ENCODE peak calls at places on chromosomes 1 and 21, in seven cellular contexts. One of them, this sample, is unnamed.

GRCh38 chr1:180199018-180199417 is 31.0 kb upstream of the LHX4 start:
- DNase-seq in LoVo: no peak
- DNase-seq in GM04504: no peak
- DNase-seq in bronchial epithelial cell: no peak
- DNase-seq in nephron progenitor cell: no peak
- DNase-seq in anterior cingulate cortex: no peak
- DNase-seq in caudate nucleus: no peak
- DNase-seq in this sample: no peak

GRCh38 chr1:71081697-71082080 is 854 bp upstream of the ZRANB2 start:
- DNase-seq in LoVo: no peak
- DNase-seq in GM04504: no peak
- DNase-seq in bronchial epithelial cell: no peak
- DNase-seq in nephron progenitor cell: peak
- DNase-seq in anterior cingulate cortex: no peak
- DNase-seq in caudate nucleus: no peak
- DNase-seq in this sample: no peak

GRCh38 chr1:61491497-61491896 is 233.4 kb downstream of the TM2D1 start:
- DNase-seq in LoVo: no peak
- DNase-seq in GM04504: no peak
- DNase-seq in bronchial epithelial cell: no peak
- DNase-seq in nephron progenitor cell: no peak
- DNase-seq in anterior cingulate cortex: no peak
- DNase-seq in caudate nucleus: no peak
- DNase-seq in this sample: no peak

GRCh38 chr21:36756527-36756926 is 57.6 kb downstream of the SIM2 start:
- DNase-seq in LoVo: no peak
- DNase-seq in GM04504: no peak
- DNase-seq in bronchial epithelial cell: peak
- DNase-seq in nephron progenitor cell: no peak
- DNase-seq in anterior cingulate cortex: no peak
- DNase-seq in caudate nucleus: no peak
- DNase-seq in this sample: no peak

GRCh38 chr1:65208577-65208976 is 60.6 kb downstream of the AK4 start:
- DNase-seq in LoVo: no peak
- DNase-seq in GM04504: no peak
- DNase-seq in bronchial epithelial cell: no peak
- DNase-seq in nephron progenitor cell: no peak
- DNase-seq in anterior cingulate cortex: no peak
- DNase-seq in caudate nucleus: peak
- DNase-seq in this sample: no peak

GRCh38 chr1:18182518-18183160 is 75.0 kb downstream of the IGSF21 start:
- DNase-seq in LoVo: no peak
- DNase-seq in GM04504: no peak
- DNase-seq in bronchial epithelial cell: peak
- DNase-seq in nephron progenitor cell: no peak
- DNase-seq in anterior cingulate cortex: no peak
- DNase-seq in caudate nucleus: no peak
- DNase-seq in this sample: no peak

GRCh38 chr1:11845641-11846335 is 1.8 kb downstream of the NPPA start:
- DNase-seq in LoVo: no peak
- DNase-seq in GM04504: no peak
- DNase-seq in bronchial epithelial cell: peak
- DNase-seq in nephron progenitor cell: peak
- DNase-seq in anterior cingulate cortex: no peak
- DNase-seq in caudate nucleus: no peak
- DNase-seq in this sample: no peak

GRCh38 chr1:57494679-57495078 is 70.8 kb upstream of the DAB1 start:
- DNase-seq in LoVo: no peak
- DNase-seq in GM04504: no peak
- DNase-seq in bronchial epithelial cell: no peak
- DNase-seq in nephron progenitor cell: no peak
- DNase-seq in anterior cingulate cortex: no peak
- DNase-seq in caudate nucleus: no peak
- DNase-seq in this sample: no peak

GRCh38 chr1:54324031-54324654 is 82.1 kb downstream of the SSBP3 start:
- DNase-seq in LoVo: no peak
- DNase-seq in GM04504: no peak
- DNase-seq in bronchial epithelial cell: no peak
- DNase-seq in nephron progenitor cell: peak
- DNase-seq in anterior cingulate cortex: no peak
- DNase-seq in caudate nucleus: peak
- DNase-seq in this sample: no peak

GRCh38 chr1:151893176-151893924 is 16.0 kb downstream of the THEM4 start:
- DNase-seq in LoVo: no peak
- DNase-seq in GM04504: no peak
- DNase-seq in bronchial epithelial cell: peak
- DNase-seq in nephron progenitor cell: no peak
- DNase-seq in anterior cingulate cortex: no peak
- DNase-seq in caudate nucleus: no peak
- DNase-seq in this sample: no peak

GRCh38 chr1:172450524-172450885 is 6.6 kb upstream of the PIGC start:
- DNase-seq in LoVo: peak
- DNase-seq in GM04504: no peak
- DNase-seq in bronchial epithelial cell: no peak
- DNase-seq in nephron progenitor cell: peak
- DNase-seq in anterior cingulate cortex: no peak
- DNase-seq in caudate nucleus: no peak
- DNase-seq in this sample: no peak

GRCh38 chr1:27872802-27873665 is 690 bp downstream of the THEMIS2 start:
- DNase-seq in LoVo: no peak
- DNase-seq in GM04504: no peak
- DNase-seq in bronchial epithelial cell: peak
- DNase-seq in nephron progenitor cell: peak
- DNase-seq in anterior cingulate cortex: no peak
- DNase-seq in caudate nucleus: no peak
- DNase-seq in this sample: no peak

GRCh38 chr1:64864018-64864945 is 102.1 kb downstream of the JAK1 start:
- DNase-seq in LoVo: peak
- DNase-seq in GM04504: no peak
- DNase-seq in bronchial epithelial cell: peak
- DNase-seq in nephron progenitor cell: no peak
- DNase-seq in anterior cingulate cortex: no peak
- DNase-seq in caudate nucleus: no peak
- DNase-seq in this sample: peak

GRCh38 chr1:15343729-15344128 is 66.0 kb upstream of the EFHD2 start:
- DNase-seq in LoVo: no peak
- DNase-seq in GM04504: no peak
- DNase-seq in bronchial epithelial cell: no peak
- DNase-seq in nephron progenitor cell: peak
- DNase-seq in anterior cingulate cortex: no peak
- DNase-seq in caudate nucleus: no peak
- DNase-seq in this sample: no peak

GRCh38 chr1:201655910-201656669 is 117.2 kb downstream of the NAV1 start:
- DNase-seq in LoVo: no peak
- DNase-seq in GM04504: no peak
- DNase-seq in bronchial epithelial cell: no peak
- DNase-seq in nephron progenitor cell: no peak
- DNase-seq in anterior cingulate cortex: no peak
- DNase-seq in caudate nucleus: no peak
- DNase-seq in this sample: no peak

GRCh38 chr1:153928776-153929432 is 6.1 kb upstream of the GATAD2B start:
- DNase-seq in LoVo: no peak
- DNase-seq in GM04504: no peak
- DNase-seq in bronchial epithelial cell: no peak
- DNase-seq in nephron progenitor cell: no peak
- DNase-seq in anterior cingulate cortex: peak
- DNase-seq in caudate nucleus: peak
- DNase-seq in this sample: no peak

GRCh38 chr21:38476385-38476784 is 21.9 kb downstream of the ERG start:
- DNase-seq in LoVo: no peak
- DNase-seq in GM04504: no peak
- DNase-seq in bronchial epithelial cell: no peak
- DNase-seq in nephron progenitor cell: no peak
- DNase-seq in anterior cingulate cortex: no peak
- DNase-seq in caudate nucleus: no peak
- DNase-seq in this sample: peak

GRCh38 chr1:3785458-3786157 is 10.7 kb downstream of the LRRC47 start:
- DNase-seq in LoVo: no peak
- DNase-seq in GM04504: no peak
- DNase-seq in bronchial epithelial cell: peak
- DNase-seq in nephron progenitor cell: peak
- DNase-seq in anterior cingulate cortex: no peak
- DNase-seq in caudate nucleus: no peak
- DNase-seq in this sample: no peak

GRCh38 chr1:182301467-182302198 is 90.0 kb downstream of the GLUL start:
- DNase-seq in LoVo: no peak
- DNase-seq in GM04504: no peak
- DNase-seq in bronchial epithelial cell: peak
- DNase-seq in nephron progenitor cell: no peak
- DNase-seq in anterior cingulate cortex: no peak
- DNase-seq in caudate nucleus: peak
- DNase-seq in this sample: peak

GRCh38 chr1:62178372-62178771 is 16.3 kb upstream of the L1TD1 start:
- DNase-seq in LoVo: no peak
- DNase-seq in GM04504: no peak
- DNase-seq in bronchial epithelial cell: no peak
- DNase-seq in nephron progenitor cell: no peak
- DNase-seq in anterior cingulate cortex: no peak
- DNase-seq in caudate nucleus: no peak
- DNase-seq in this sample: no peak

GRCh38 chr1:27332536-27333281 is 9.1 kb upstream of the SYTL1 start:
- DNase-seq in LoVo: no peak
- DNase-seq in GM04504: no peak
- DNase-seq in bronchial epithelial cell: no peak
- DNase-seq in nephron progenitor cell: peak
- DNase-seq in anterior cingulate cortex: peak
- DNase-seq in caudate nucleus: peak
- DNase-seq in this sample: no peak

GRCh38 chr1:64917328-64917861 is 49.0 kb downstream of the JAK1 start:
- DNase-seq in LoVo: peak
- DNase-seq in GM04504: peak
- DNase-seq in bronchial epithelial cell: peak
- DNase-seq in nephron progenitor cell: no peak
- DNase-seq in anterior cingulate cortex: no peak
- DNase-seq in caudate nucleus: no peak
- DNase-seq in this sample: no peak

GRCh38 chr1:44664730-44665370 is 9.4 kb downstream of the TMEM53 start:
- DNase-seq in LoVo: no peak
- DNase-seq in GM04504: no peak
- DNase-seq in bronchial epithelial cell: no peak
- DNase-seq in nephron progenitor cell: no peak
- DNase-seq in anterior cingulate cortex: no peak
- DNase-seq in caudate nucleus: no peak
- DNase-seq in this sample: no peak

GRCh38 chr1:85681087-85681486 is 27.1 kb downstream of the ZNHIT6 start:
- DNase-seq in LoVo: no peak
- DNase-seq in GM04504: peak
- DNase-seq in bronchial epithelial cell: no peak
- DNase-seq in nephron progenitor cell: no peak
- DNase-seq in anterior cingulate cortex: no peak
- DNase-seq in caudate nucleus: no peak
- DNase-seq in this sample: no peak

GRCh38 chr1:178324003-178324402 is 172.8 kb downstream of the CLEC20A start:
- DNase-seq in LoVo: no peak
- DNase-seq in GM04504: no peak
- DNase-seq in bronchial epithelial cell: peak
- DNase-seq in nephron progenitor cell: no peak
- DNase-seq in anterior cingulate cortex: no peak
- DNase-seq in caudate nucleus: no peak
- DNase-seq in this sample: no peak

GRCh38 chr1:99441234-99442095 is 177.2 kb downstream of the PLPPR4 start:
- DNase-seq in LoVo: peak
- DNase-seq in GM04504: peak
- DNase-seq in bronchial epithelial cell: peak
- DNase-seq in nephron progenitor cell: no peak
- DNase-seq in anterior cingulate cortex: no peak
- DNase-seq in caudate nucleus: no peak
- DNase-seq in this sample: no peak

GRCh38 chr1:69400128-69400527 is 167.6 kb upstream of the LRRC7 start:
- DNase-seq in LoVo: no peak
- DNase-seq in GM04504: no peak
- DNase-seq in bronchial epithelial cell: no peak
- DNase-seq in nephron progenitor cell: no peak
- DNase-seq in anterior cingulate cortex: no peak
- DNase-seq in caudate nucleus: no peak
- DNase-seq in this sample: no peak

GRCh38 chr1:149936992-149937705 is 470 bp upstream of the MTMR11 start:
- DNase-seq in LoVo: peak
- DNase-seq in GM04504: no peak
- DNase-seq in bronchial epithelial cell: peak
- DNase-seq in nephron progenitor cell: no peak
- DNase-seq in anterior cingulate cortex: no peak
- DNase-seq in caudate nucleus: no peak
- DNase-seq in this sample: no peak

GRCh38 chr21:15826147-15826780 is 96.5 kb downstream of the USP25 start:
- DNase-seq in LoVo: peak
- DNase-seq in GM04504: no peak
- DNase-seq in bronchial epithelial cell: peak
- DNase-seq in nephron progenitor cell: peak
- DNase-seq in anterior cingulate cortex: no peak
- DNase-seq in caudate nucleus: no peak
- DNase-seq in this sample: no peak

GRCh38 chr1:3075666-3076387 is 6.8 kb downstream of the PRDM16 start:
- DNase-seq in LoVo: no peak
- DNase-seq in GM04504: no peak
- DNase-seq in bronchial epithelial cell: peak
- DNase-seq in nephron progenitor cell: no peak
- DNase-seq in anterior cingulate cortex: no peak
- DNase-seq in caudate nucleus: no peak
- DNase-seq in this sample: no peak

GRCh38 chr21:44735821-44736220 is 24.4 kb upstream of the TSPEAR start:
- DNase-seq in LoVo: no peak
- DNase-seq in GM04504: no peak
- DNase-seq in bronchial epithelial cell: no peak
- DNase-seq in nephron progenitor cell: no peak
- DNase-seq in anterior cingulate cortex: no peak
- DNase-seq in caudate nucleus: no peak
- DNase-seq in this sample: no peak

GRCh38 chr1:234214911-234215892 is 158.1 kb upstream of the COA6 start:
- DNase-seq in LoVo: no peak
- DNase-seq in GM04504: no peak
- DNase-seq in bronchial epithelial cell: peak
- DNase-seq in nephron progenitor cell: peak
- DNase-seq in anterior cingulate cortex: no peak
- DNase-seq in caudate nucleus: no peak
- DNase-seq in this sample: no peak

GRCh38 chr1:108561731-108562326 is 1.9 kb downstream of the EEIG2 start:
- DNase-seq in LoVo: peak
- DNase-seq in GM04504: no peak
- DNase-seq in bronchial epithelial cell: peak
- DNase-seq in nephron progenitor cell: peak
- DNase-seq in anterior cingulate cortex: no peak
- DNase-seq in caudate nucleus: no peak
- DNase-seq in this sample: peak

GRCh38 chr21:44582980-44583799 is 2.8 kb upstream of the KRTAP10-5 start:
- DNase-seq in LoVo: no peak
- DNase-seq in GM04504: no peak
- DNase-seq in bronchial epithelial cell: no peak
- DNase-seq in nephron progenitor cell: no peak
- DNase-seq in anterior cingulate cortex: no peak
- DNase-seq in caudate nucleus: no peak
- DNase-seq in this sample: no peak

GRCh38 chr1:1439550-1440261 is 4.2 kb downstream of the VWA1 start:
- DNase-seq in LoVo: no peak
- DNase-seq in GM04504: no peak
- DNase-seq in bronchial epithelial cell: no peak
- DNase-seq in nephron progenitor cell: no peak
- DNase-seq in anterior cingulate cortex: no peak
- DNase-seq in caudate nucleus: no peak
- DNase-seq in this sample: no peak

GRCh38 chr1:167175901-167176300 is 44.8 kb upstream of the POU2F1 start:
- DNase-seq in LoVo: peak
- DNase-seq in GM04504: no peak
- DNase-seq in bronchial epithelial cell: peak
- DNase-seq in nephron progenitor cell: no peak
- DNase-seq in anterior cingulate cortex: no peak
- DNase-seq in caudate nucleus: no peak
- DNase-seq in this sample: no peak

GRCh38 chr1:183303901-183304300 is 114.3 kb downstream of the NMNAT2 start:
- DNase-seq in LoVo: no peak
- DNase-seq in GM04504: no peak
- DNase-seq in bronchial epithelial cell: peak
- DNase-seq in nephron progenitor cell: no peak
- DNase-seq in anterior cingulate cortex: no peak
- DNase-seq in caudate nucleus: no peak
- DNase-seq in this sample: no peak

GRCh38 chr1:205963756-205964155 is 20.5 kb upstream of the SLC26A9 start:
- DNase-seq in LoVo: no peak
- DNase-seq in GM04504: no peak
- DNase-seq in bronchial epithelial cell: no peak
- DNase-seq in nephron progenitor cell: no peak
- DNase-seq in anterior cingulate cortex: no peak
- DNase-seq in caudate nucleus: no peak
- DNase-seq in this sample: no peak